ENCODE peak calls at places on chromosomes 11 and 22, in five cellular contexts. I, B, U, F and S are unnamed samples. For H3K9me3, the result is how much of the 10 kb centered on the place peaks cover.

GRCh38 chr11:118634435-118635236 is 27.2 kb downstream of the PHLDB1 start:
- DNase-seq in I (peak), B (no peak), F (peak), U (peak), S (peak)

GRCh38 chr11:27904358-27905055 is 203.4 kb downstream of the KIF18A start:
- DNase-seq in F (peak), U (peak), I (no peak), B (no peak), S (no peak)

GRCh38 chr11:91717169-91717568 is 507.4 kb upstream of the FAT3 start:
- DNase-seq in F (no peak), U (no peak), B (no peak), I (no peak), S (no peak)

GRCh38 chr11:29623144-29623722 is 393.6 kb downstream of the KCNA4 start:
- DNase-seq in F (no peak), B (no peak), I (no peak), U (no peak), S (no peak)

GRCh38 chr22:22817468-22818201 is 70.0 kb upstream of the IGLL5 start:
- DNase-seq in B (no peak), I (no peak), F (no peak), U (no peak), S (no peak)

GRCh38 chr11:35997908-35998307 is 54.0 kb downstream of the LDLRAD3 start:
- DNase-seq in B (no peak), U (no peak), I (no peak), F (no peak), S (no peak)

GRCh38 chr11:76023408-76024068 is 182.8 kb downstream of the WNT11 start:
- DNase-seq in I (no peak), F (no peak), B (no peak), U (no peak), S (no peak)

GRCh38 chr11:26522912-26523610 is 49.0 kb downstream of the MUC15 start:
- DNase-seq in I (no peak), B (no peak), F (peak), U (peak), S (no peak)

GRCh38 chr11:47413908-47414684 is 5.7 kb downstream of the SLC39A13 start:
- DNase-seq in I (peak), F (no peak), U (peak), B (no peak), S (no peak)

GRCh38 chr11:102530558-102530957 is at the start of gene MMP7:
- DNase-seq in U (peak), I (no peak), F (peak), B (no peak), S (no peak)

GRCh38 chr11:123063396-123064267 is 1.7 kb upstream of the HSPA8 start:
- DNase-seq in B (peak), F (peak), I (no peak), U (peak), S (peak)

GRCh38 chr22:32546480-32546879 is 71.9 kb downstream of the FBXO7 start:
- DNase-seq in I (no peak), U (peak), F (no peak), B (no peak), S (no peak)

GRCh38 chr11:131043251-131043650 is 127.0 kb upstream of the SNX19 start:
- DNase-seq in F (no peak), B (no peak), U (no peak), I (no peak), S (no peak)

GRCh38 chr11:27697679-27698275 is 2.5 kb downstream of the BDNF start:
- DNase-seq in F (no peak), B (no peak), U (no peak), I (no peak), S (no peak)

GRCh38 chr11:115444542-115444941 is 59.7 kb downstream of the CADM1 start:
- DNase-seq in F (no peak), I (no peak), U (no peak), B (no peak), S (no peak)

GRCh38 chr22:47372596-47373385 is 610.3 kb downstream of the TBC1D22A start:
- DNase-seq in F (no peak), I (peak), B (no peak), U (no peak), S (no peak)

GRCh38 chr11:131514062-131514461 is 143.6 kb downstream of the NTM start:
- DNase-seq in F (no peak), U (no peak), I (no peak), B (no peak), S (no peak)

GRCh38 chr22:47607486-47607885 is 845.0 kb downstream of the TBC1D22A start:
- DNase-seq in F (no peak), B (no peak), U (no peak), I (peak), S (no peak)

GRCh38 chr11:121904148-121904547 is 211.9 kb downstream of the BLID start:
- DNase-seq in U (no peak), B (no peak), F (no peak), I (no peak), S (no peak)

GRCh38 chr11:8206251-8207079 is 37.6 kb upstream of the RIC3 start:
- DNase-seq in F (no peak), I (peak), U (peak), B (no peak), S (peak)

GRCh38 chr11:119694334-119694733 is 34.7 kb downstream of the NECTIN1 start:
- DNase-seq in B (no peak), I (no peak), U (no peak), F (no peak), S (no peak)

GRCh38 chr11:27468643-27469332 is 3.8 kb downstream of the LGR4 start:
- DNase-seq in B (no peak), F (peak), I (no peak), U (no peak), S (peak)

DNA sequence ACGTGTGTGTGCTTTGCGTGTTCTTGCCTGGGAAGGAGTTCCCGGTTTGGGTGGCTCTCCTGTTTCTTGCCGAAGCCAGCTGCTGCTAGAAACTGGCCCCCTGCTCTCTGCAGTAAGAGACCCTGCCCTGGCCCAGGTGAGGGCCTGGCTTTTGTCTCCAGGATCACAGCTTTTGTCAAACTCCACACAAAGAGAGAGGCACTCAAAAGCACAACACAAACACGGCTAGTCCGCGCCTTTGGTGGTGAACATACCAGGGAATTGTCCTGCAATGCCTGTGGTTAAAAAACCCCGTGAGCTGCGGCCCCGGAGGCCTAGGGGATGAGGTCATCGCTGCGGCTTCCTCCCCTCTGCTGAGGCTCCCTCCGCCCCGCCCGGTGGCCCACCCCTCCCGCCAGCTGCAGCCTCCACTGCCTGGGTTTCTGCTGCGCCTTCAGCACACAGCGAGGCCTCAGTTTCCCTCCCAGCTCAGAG is 88.9 kb downstream of the KCNQ1 start:
- DNase-seq in U (peak), I (peak), B (peak), F (peak), S (peak)
- H3K4me3 ChIP-seq in U (no peak), I (no peak), B (peak), F (peak), S (no peak)

GRCh38 chr11:50246183-50246582 is 213.5 kb downstream of the OR4C45 start:
- DNase-seq in B (no peak), I (no peak), U (no peak), F (no peak), S (no peak)

GRCh38 chr11:50247309-50247874 is 214.7 kb downstream of the OR4C45 start:
- DNase-seq in U (no peak), B (no peak), F (no peak), I (no peak), S (no peak)

GRCh38 chr11:50246699-50247098 is 214.0 kb downstream of the OR4C45 start:
- DNase-seq in I (no peak), F (no peak), B (no peak), U (no peak), S (no peak)
- H3K9me3 ChIP-seq in I (under half), F (under half), B (under half), U (under half), S (under half)

GRCh38 chr11:32858731-32859130 is 29.0 kb downstream of the PRRG4 start:
- DNase-seq in U (no peak), F (peak), I (no peak), B (no peak), S (no peak)
- TF ChIP-seq CTCF in U (no peak), F (peak), I (no peak), B (no peak), S (no peak)

DNA sequence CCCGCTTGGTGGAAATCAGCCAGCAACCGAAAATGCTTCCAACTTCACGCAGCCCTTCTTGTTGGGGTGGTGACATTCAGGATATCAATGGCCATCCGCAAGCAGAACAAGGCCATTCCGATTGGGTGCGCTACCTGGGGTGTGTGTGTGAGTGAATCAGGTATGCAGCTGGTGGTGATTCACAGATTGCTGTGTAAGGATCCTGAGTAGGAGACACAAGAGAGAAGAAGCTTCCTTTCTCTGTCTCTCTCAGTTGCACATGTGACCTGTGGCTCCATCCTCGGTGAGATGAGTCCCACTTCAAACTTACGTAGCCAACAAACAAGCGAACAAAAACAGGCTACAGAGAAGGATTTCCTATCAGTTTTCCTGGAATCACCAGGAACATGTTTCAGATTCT is 9.6 kb upstream of the TMEM184B start:
- DNase-seq in I (no peak), U (no peak), B (no peak), F (no peak), S (no peak)
- H3K4me3 ChIP-seq in I (no peak), U (no peak), B (no peak), F (no peak), S (no peak)